ENCODE peak calls at places on chromosomes 5 and 9, in eight cellular contexts. K, S, C, Z, P, N, U and A are unnamed samples.
A peak's percentile ranks its signal among the peaks of the same experiment; 100 is the strongest.

GRCh38 chr5:168908207-168908606 is 329.0 kb upstream of the PANK3 start:
- DNase-seq in S (no peak), Z (no peak), U (no peak), C (peak; percentile 34), P (no peak), K (no peak), N (no peak), A (no peak)

GRCh38 chr9:121059998-121060636 is 10.0 kb upstream of the C5 start:
- DNase-seq in P (no peak), C (no peak), Z (no peak), N (peak; percentile 33), U (no peak), K (peak; percentile 59), S (no peak), A (no peak)

GRCh38 chr9:73199886-73200285 is 48.2 kb downstream of the ANXA1 start:
- DNase-seq in U (no peak), K (peak; percentile 40), N (peak; percentile 17), Z (no peak), P (no peak), C (no peak), S (no peak), A (no peak)

GRCh38 chr5:151773979-151774378 is 2.2 kb downstream of the G3BP1 start:
- DNase-seq in S (no peak), K (no peak), U (no peak), C (no peak), Z (no peak), P (no peak), N (no peak), A (no peak)

GRCh38 chr5:2991884-2992283 is 240.4 kb upstream of the IRX2 start:
- DNase-seq in N (no peak), P (no peak), K (no peak), U (no peak), C (no peak), S (no peak), Z (no peak), A (no peak)

GRCh38 chr5:95961617-95962474 is at the start of gene ELL2:
- DNase-seq in C (peak; percentile 97), K (peak; percentile 90), S (peak; percentile 97), N (peak; percentile 88), P (peak; percentile 100), Z (peak; percentile 95), U (peak; percentile 98), A (peak; percentile 98)

GRCh38 chr9:117771162-117771561 is 67.0 kb downstream of the TLR4 start:
- DNase-seq in Z (no peak), P (no peak), U (no peak), N (no peak), S (no peak), K (no peak), C (no peak), A (no peak)

GRCh38 chr9:91192379-91192775 is 169.3 kb downstream of the AUH start:
- DNase-seq in Z (peak; percentile 50), N (no peak), U (no peak), C (no peak), K (no peak), S (peak; percentile 78), P (no peak), A (no peak)

GRCh38 chr9:100756217-100756616 is 178.3 kb downstream of the CAVIN4 start:
- DNase-seq in U (no peak), P (no peak), Z (no peak), S (no peak), N (no peak), C (no peak), K (no peak), A (no peak)

GRCh38 chr5:9052421-9052820 is 493.5 kb downstream of the SEMA5A start:
- DNase-seq in Z (no peak), S (no peak), C (no peak), N (no peak), K (no peak), P (no peak), U (no peak), A (no peak)

GRCh38 chr5:168480601-168481000 is 5.7 kb upstream of the RARS1 start:
- DNase-seq in C (no peak), Z (no peak), N (no peak), P (no peak), S (no peak), K (no peak), U (no peak), A (no peak)

GRCh38 chr9:135602789-135603481 is 36.4 kb downstream of the GLT6D1 start:
- DNase-seq in K (peak; percentile 59), N (peak; percentile 65), C (no peak), P (peak; percentile 80), Z (no peak), S (peak; percentile 84), U (peak; percentile 46), A (no peak)

GRCh38 chr5:64331597-64332277 is 166.1 kb downstream of the RNF180 start:
- DNase-seq in N (no peak), S (no peak), K (no peak), Z (no peak), U (peak; percentile 78), P (no peak), C (no peak), A (no peak)

GRCh38 chr5:145903862-145904261 is 31.0 kb upstream of the GRXCR2 start:
- DNase-seq in U (no peak), Z (no peak), K (no peak), P (no peak), S (no peak), C (no peak), N (no peak), A (no peak)

GRCh38 chr9:116933251-116933650 is 246.1 kb downstream of the TRIM32 start:
- DNase-seq in N (no peak), S (no peak), Z (no peak), K (no peak), P (no peak), U (no peak), C (no peak), A (no peak)

GRCh38 chr9:116337015-116337414 is 183.4 kb downstream of the PAPPA start:
- DNase-seq in P (no peak), N (no peak), C (peak; percentile 10), U (no peak), K (no peak), S (no peak), Z (no peak), A (no peak)

GRCh38 chr9:133708770-133709611 is 29.2 kb downstream of the SARDH start:
- DNase-seq in P (peak; percentile 74), Z (peak; percentile 33), N (no peak), C (no peak), S (no peak), U (peak; percentile 53), K (no peak), A (no peak)

GRCh38 chr5:8057764-8058163 is 188.8 kb downstream of the MTRR start:
- DNase-seq in Z (peak; percentile 75), K (no peak), S (no peak), N (no peak), U (no peak), C (no peak), P (no peak), A (no peak)

GRCh38 chr5:91556-92263 is at the start of gene PLEKHG4B:
- DNase-seq in K (peak; percentile 47), P (no peak), Z (peak; percentile 49), N (no peak), S (no peak), C (no peak), U (peak; percentile 43), A (peak; percentile 71)